ENCODE peak calls at places on chromosome 7, in eight cellular contexts. P is stimulated activated CD8-positive, alpha-beta memory T cell treated with anti-CD3 and anti-CD28 coated beads, Interleukin-7, amount 100 ng/mL, for 1 hour; U is NCI-H1694; T is glomerular endothelial cell; S is stimulated activated CD4-positive, alpha-beta T cell treated with anti-CD3 and anti-CD28 coated beads, Interleukin-15, amount 100 ng/mL, for 24 hours; B is AG09319; R is activated gamma-delta T cell treated with Interleukin-2 at 50 U/mL for 16 hours; E is HTR-8/SVneo. K is an unnamed sample.

GRCh38 chr7:157585113-157585861 is 248.5 kb downstream of the DNAJB6 start:
- DNase-seq in P (no peak), U (no peak), T (no peak), S (no peak), B (no peak), R (no peak), E (no peak), K (no peak)

GRCh38 chr7:133794490-133794889 is 332.6 kb upstream of the LRGUK start:
- DNase-seq in P (no peak), U (peak), T (no peak), S (no peak), B (no peak), R (no peak), E (no peak), K (no peak)

GRCh38 chr7:94133460-94133859 is 129.3 kb upstream of the BET1 start:
- DNase-seq in P (no peak), U (no peak), T (no peak), S (no peak), B (no peak), R (no peak), E (no peak), K (no peak)

GRCh38 chr7:41385996-41386395 is 316.9 kb downstream of the INHBA start:
- DNase-seq in P (no peak), U (no peak), T (no peak), S (no peak), B (no peak), R (no peak), E (no peak), K (no peak)

GRCh38 chr7:117324940-117325339 is 2.1 kb upstream of the WNT2 start:
- DNase-seq in P (no peak), U (no peak), T (no peak), S (no peak), B (no peak), R (no peak), E (no peak), K (no peak)

GRCh38 chr7:6035686-6036085 is 4.5 kb downstream of the ANKRD61 start:
- DNase-seq in P (no peak), U (no peak), T (no peak), S (no peak), B (no peak), R (no peak), E (no peak), K (no peak)

GRCh38 chr7:150972094-150972493 is 6.0 kb downstream of the KCNH2 start:
- DNase-seq in P (no peak), U (peak), T (no peak), S (no peak), B (no peak), R (no peak), E (no peak), K (no peak)

GRCh38 chr7:34928052-34928451 is 109.2 kb downstream of the DPY19L1 start:
- DNase-seq in P (no peak), U (no peak), T (no peak), S (peak), B (no peak), R (peak), E (peak), K (no peak)

GRCh38 chr7:8143151-8143874 is 118.7 kb downstream of the ICA1 start:
- DNase-seq in P (no peak), U (no peak), T (no peak), S (peak), B (no peak), R (no peak), E (no peak), K (no peak)

GRCh38 chr7:98617051-98617959 is at the start of gene NPTX2:
- DNase-seq in P (no peak), U (no peak), T (no peak), S (peak), B (no peak), R (no peak), E (no peak), K (no peak)

GRCh38 chr7:70498232-70498631 is 633.7 kb upstream of the GALNT17 start:
- DNase-seq in P (no peak), U (peak), T (no peak), S (no peak), B (no peak), R (no peak), E (no peak), K (no peak)

GRCh38 chr7:150686030-150686626 is 622 bp downstream of the GIMAP2 start:
- DNase-seq in P (no peak), U (no peak), T (no peak), S (no peak), B (no peak), R (no peak), E (no peak), K (no peak)

GRCh38 chr7:149883452-149883861 is 9.7 kb downstream of the ATP6V0E2 start:
- DNase-seq in P (no peak), U (peak), T (no peak), S (peak), B (no peak), R (peak), E (no peak), K (no peak)

GRCh38 chr7:101099969-101100781 is 14.9 kb downstream of the TRIM56 start:
- DNase-seq in P (no peak), U (no peak), T (no peak), S (peak), B (peak), R (peak), E (peak), K (peak)

GRCh38 chr7:46932656-46933424 is 649.1 kb downstream of the TNS3 start:
- DNase-seq in P (no peak), U (no peak), T (no peak), S (no peak), B (peak), R (no peak), E (peak), K (peak)

GRCh38 chr7:145884716-145885514 is 231.7 kb upstream of the CNTNAP2 start:
- DNase-seq in P (no peak), U (no peak), T (no peak), S (no peak), B (no peak), R (no peak), E (no peak), K (no peak)

GRCh38 chr7:28142650-28143049 is 37.9 kb downstream of the JAZF1 start:
- DNase-seq in P (no peak), U (no peak), T (no peak), S (no peak), B (no peak), R (no peak), E (no peak), K (no peak)

GRCh38 chr7:105188201-105188600 is 174.2 kb downstream of the KMT2E start:
- DNase-seq in P (no peak), U (no peak), T (no peak), S (no peak), B (no peak), R (no peak), E (no peak), K (peak)

GRCh38 chr7:132002343-132002968 is 446.0 kb upstream of the PODXL start:
- DNase-seq in P (no peak), U (no peak), T (no peak), S (no peak), B (no peak), R (no peak), E (no peak), K (no peak)

GRCh38 chr7:106419455-106420182 is 134.8 kb upstream of the NAMPT start:
- DNase-seq in P (no peak), U (no peak), T (no peak), S (peak), B (no peak), R (no peak), E (no peak), K (no peak)

GRCh38 chr7:35505031-35505430 is 189.9 kb downstream of the HERPUD2 start:
- DNase-seq in P (no peak), U (no peak), T (no peak), S (no peak), B (no peak), R (no peak), E (no peak), K (no peak)

GRCh38 chr7:157712666-157713235 is 375.9 kb downstream of the DNAJB6 start:
- DNase-seq in P (no peak), U (no peak), T (no peak), S (no peak), B (no peak), R (no peak), E (no peak), K (no peak)

GRCh38 chr7:45576249-45576929 is 2.2 kb downstream of the ADCY1 start:
- DNase-seq in P (no peak), U (no peak), T (no peak), S (no peak), B (no peak), R (no peak), E (no peak), K (no peak)

GRCh38 chr7:50869108-50869716 is 86.5 kb upstream of the GRB10 start:
- DNase-seq in P (no peak), U (no peak), T (no peak), S (no peak), B (peak), R (no peak), E (no peak), K (peak)

GRCh38 chr7:18960735-18961134 is 156.7 kb downstream of the TWIST1 start:
- DNase-seq in P (no peak), U (no peak), T (no peak), S (no peak), B (no peak), R (no peak), E (no peak), K (no peak)

GRCh38 chr7:85669139-85669692 is 482.4 kb upstream of the SEMA3D start:
- DNase-seq in P (no peak), U (no peak), T (no peak), S (no peak), B (no peak), R (no peak), E (no peak), K (no peak)

GRCh38 chr7:11155883-11156282 is 182.2 kb downstream of the PHF14 start:
- DNase-seq in P (no peak), U (no peak), T (no peak), S (no peak), B (no peak), R (no peak), E (no peak), K (no peak)

GRCh38 chr7:76403780-76404494 is 5.6 kb downstream of the SSC4D start:
- DNase-seq in P (no peak), U (no peak), T (no peak), S (no peak), B (no peak), R (no peak), E (no peak), K (no peak)